ENCODE peak calls at places on chromosomes 1 and 21, in eight cellular contexts. F, W, G, B, N, S, V and K are unnamed samples.

GRCh38 chr1:164902491-164902890 is 343.5 kb downstream of the PBX1 start:
- DNase-seq in F (no peak), W (no peak), G (no peak), B (no peak), N (no peak), S (no peak), V (no peak), K (no peak)

GRCh38 chr1:69835924-69836323 is 268.2 kb downstream of the LRRC7 start:
- DNase-seq in F (no peak), W (no peak), G (no peak), B (no peak), N (no peak), S (no peak), V (no peak), K (no peak)

GRCh38 chr1:224300346-224300745 is 29.6 kb downstream of the NVL start:
- DNase-seq in F (no peak), W (peak), G (no peak), B (no peak), N (peak), S (no peak), V (no peak), K (no peak)

GRCh38 chr1:178282949-178283367 is 189.1 kb downstream of the RASAL2 start:
- DNase-seq in F (no peak), W (peak), G (no peak), B (peak), N (peak), S (no peak), V (no peak), K (no peak)

GRCh38 chr1:234484218-234484617 is 5.2 kb upstream of the TARBP1 start:
- DNase-seq in F (no peak), W (peak), G (no peak), B (no peak), N (no peak), S (no peak), V (no peak), K (no peak)

GRCh38 chr1:5896706-5897105 is 95.5 kb downstream of the NPHP4 start:
- DNase-seq in F (no peak), W (no peak), G (no peak), B (no peak), N (no peak), S (no peak), V (no peak), K (no peak)

GRCh38 chr1:241485145-241485544 is 34.4 kb downstream of the FH start:
- DNase-seq in F (no peak), W (no peak), G (no peak), B (no peak), N (no peak), S (no peak), V (no peak), K (no peak)

GRCh38 chr1:88877382-88877825 is 14.0 kb downstream of the GTF2B start:
- DNase-seq in F (no peak), W (peak), G (peak), B (peak), N (peak), S (no peak), V (no peak), K (peak)

GRCh38 chr1:93662481-93663190 is 19.0 kb downstream of the BCAR3 start:
- DNase-seq in F (no peak), W (peak), G (no peak), B (no peak), N (peak), S (no peak), V (no peak), K (no peak)

GRCh38 chr1:167166703-167167100 is 54.0 kb upstream of the POU2F1 start:
- DNase-seq in F (no peak), W (no peak), G (no peak), B (no peak), N (no peak), S (no peak), V (no peak), K (peak)

GRCh38 chr1:167168424-167168823 is 52.3 kb upstream of the POU2F1 start:
- DNase-seq in F (no peak), W (no peak), G (no peak), B (no peak), N (no peak), S (no peak), V (no peak), K (peak)

GRCh38 chr1:167169642-167170041 is 51.0 kb upstream of the POU2F1 start:
- DNase-seq in F (no peak), W (no peak), G (no peak), B (no peak), N (no peak), S (no peak), V (no peak), K (no peak)

GRCh38 chr1:167165219-167165618 is 55.5 kb upstream of the POU2F1 start:
- DNase-seq in F (no peak), W (no peak), G (no peak), B (no peak), N (no peak), S (no peak), V (no peak), K (no peak)

GRCh38 chr1:167165948-167166702 is 54.6 kb upstream of the POU2F1 start:
- DNase-seq in F (no peak), W (no peak), G (no peak), B (peak), N (no peak), S (no peak), V (no peak), K (peak)
- H3K4me3 ChIP-seq in F (no peak), W (no peak), G (no peak), B (peak), N (no peak), S (no peak), V (no peak), K (no peak)

GRCh38 chr21:42922918-42923317 is 2.5 kb downstream of the ERVH48-1 start:
- DNase-seq in F (no peak), W (no peak), G (no peak), B (no peak), N (no peak), S (no peak), V (no peak), K (no peak)

GRCh38 chr21:42923553-42924432 is 1.6 kb downstream of the ERVH48-1 start:
- DNase-seq in F (peak), W (peak), G (peak), B (peak), N (peak), S (peak), V (peak), K (peak)

GRCh38 chr21:42921912-42922311 is 3.5 kb downstream of the ERVH48-1 start:
- DNase-seq in F (no peak), W (no peak), G (no peak), B (no peak), N (no peak), S (no peak), V (no peak), K (no peak)

GRCh38 chr21:42925114-42925907 is at the start of gene ERVH48-1:
- DNase-seq in F (no peak), W (peak), G (peak), B (peak), N (no peak), S (no peak), V (no peak), K (no peak)

GRCh38 chr21:42924433-42924751 is 1.0 kb downstream of the ERVH48-1 start:
- DNase-seq in F (no peak), W (no peak), G (no peak), B (no peak), N (no peak), S (no peak), V (no peak), K (no peak)
- H3K4me3 ChIP-seq in F (no peak), W (no peak), G (no peak), B (no peak), N (no peak), S (no peak), V (no peak), K (peak)

GRCh38 chr1:222813866-222814535 is 838 bp upstream of the DISP1 start:
- DNase-seq in F (no peak), W (peak), G (peak), B (no peak), N (peak), S (no peak), V (no peak), K (peak)
- H3K4me3 ChIP-seq in F (peak), W (no peak), G (peak), B (peak), N (no peak), S (no peak), V (peak), K (peak)

GRCh38 chr1:39394059-39394458 is 97.4 kb upstream of the BMP8A start:
- DNase-seq in F (no peak), W (no peak), G (no peak), B (no peak), N (no peak), S (no peak), V (no peak), K (no peak)

GRCh38 chr1:39393645-39394044 is 97.8 kb upstream of the BMP8A start:
- DNase-seq in F (no peak), W (no peak), G (no peak), B (no peak), N (no peak), S (no peak), V (no peak), K (no peak)

GRCh38 chr1:39391741-39392679 is 99.4 kb upstream of the BMP8A start:
- DNase-seq in F (no peak), W (peak), G (no peak), B (peak), N (peak), S (peak), V (no peak), K (no peak)

GRCh38 chr1:39394598-39394997 is 96.8 kb upstream of the BMP8A start:
- DNase-seq in F (no peak), W (no peak), G (peak), B (no peak), N (no peak), S (peak), V (no peak), K (no peak)

GRCh38 chr1:39392851-39393573 is 98.4 kb upstream of the BMP8A start:
- DNase-seq in F (no peak), W (no peak), G (no peak), B (no peak), N (no peak), S (no peak), V (no peak), K (no peak)
- H3K4me3 ChIP-seq in F (no peak), W (no peak), G (no peak), B (no peak), N (no peak), S (no peak), V (no peak), K (no peak)

GRCh38 chr1:37947364-37947763 is 511 bp upstream of the INPP5B start:
- DNase-seq in F (no peak), W (no peak), G (no peak), B (no peak), N (no peak), S (no peak), V (no peak), K (peak)
- H3K4me3 ChIP-seq in F (peak), W (no peak), G (peak), B (no peak), N (peak), S (no peak), V (peak), K (peak)

GRCh38 chr1:228410015-228410414 is 3.4 kb upstream of the TRIM11 start:
- DNase-seq in F (no peak), W (peak), G (no peak), B (no peak), N (peak), S (peak), V (no peak), K (no peak)

GRCh38 chr1:228408869-228409805 is 2.5 kb upstream of the TRIM11 start:
- DNase-seq in F (no peak), W (no peak), G (no peak), B (no peak), N (no peak), S (no peak), V (no peak), K (no peak)

GRCh38 chr1:228405979-228406265 is 713 bp downstream of the TRIM11 start:
- DNase-seq in F (no peak), W (peak), G (no peak), B (no peak), N (no peak), S (no peak), V (no peak), K (peak)

GRCh38 chr1:228407118-228408040 is 744 bp upstream of the TRIM11 start:
- DNase-seq in F (no peak), W (no peak), G (no peak), B (no peak), N (no peak), S (no peak), V (no peak), K (no peak)

GRCh38 chr1:228408041-228408868 is 1.6 kb upstream of the TRIM11 start:
- DNase-seq in F (no peak), W (no peak), G (no peak), B (no peak), N (no peak), S (no peak), V (no peak), K (no peak)
- H3K4me3 ChIP-seq in F (no peak), W (no peak), G (peak), B (no peak), N (peak), S (no peak), V (no peak), K (peak)

DNA sequence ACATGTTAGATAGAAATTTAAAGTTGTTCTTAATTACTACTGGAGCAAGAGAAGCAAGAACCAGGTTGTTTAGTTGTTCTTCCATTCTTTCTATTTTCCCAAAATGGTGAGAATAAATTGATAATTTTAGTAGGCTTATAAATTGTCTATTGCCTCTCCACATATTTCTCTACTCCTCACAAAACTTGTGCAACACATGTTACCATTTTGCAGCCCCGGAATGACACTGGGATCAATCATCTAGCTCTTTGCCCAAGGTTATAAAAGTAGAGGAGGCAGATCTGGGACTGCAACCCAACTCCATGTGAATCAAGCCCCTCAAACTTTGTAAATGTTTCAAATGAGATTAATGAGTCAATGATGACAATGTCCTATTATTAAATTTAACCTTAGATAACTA is 34.9 kb downstream of the PRMT6 start:
- DNase-seq in F (no peak), W (no peak), G (no peak), B (no peak), N (no peak), S (no peak), V (no peak), K (no peak)
- H3K4me3 ChIP-seq in F (no peak), W (no peak), G (no peak), B (no peak), N (no peak), S (no peak), V (no peak), K (no peak)

DNA sequence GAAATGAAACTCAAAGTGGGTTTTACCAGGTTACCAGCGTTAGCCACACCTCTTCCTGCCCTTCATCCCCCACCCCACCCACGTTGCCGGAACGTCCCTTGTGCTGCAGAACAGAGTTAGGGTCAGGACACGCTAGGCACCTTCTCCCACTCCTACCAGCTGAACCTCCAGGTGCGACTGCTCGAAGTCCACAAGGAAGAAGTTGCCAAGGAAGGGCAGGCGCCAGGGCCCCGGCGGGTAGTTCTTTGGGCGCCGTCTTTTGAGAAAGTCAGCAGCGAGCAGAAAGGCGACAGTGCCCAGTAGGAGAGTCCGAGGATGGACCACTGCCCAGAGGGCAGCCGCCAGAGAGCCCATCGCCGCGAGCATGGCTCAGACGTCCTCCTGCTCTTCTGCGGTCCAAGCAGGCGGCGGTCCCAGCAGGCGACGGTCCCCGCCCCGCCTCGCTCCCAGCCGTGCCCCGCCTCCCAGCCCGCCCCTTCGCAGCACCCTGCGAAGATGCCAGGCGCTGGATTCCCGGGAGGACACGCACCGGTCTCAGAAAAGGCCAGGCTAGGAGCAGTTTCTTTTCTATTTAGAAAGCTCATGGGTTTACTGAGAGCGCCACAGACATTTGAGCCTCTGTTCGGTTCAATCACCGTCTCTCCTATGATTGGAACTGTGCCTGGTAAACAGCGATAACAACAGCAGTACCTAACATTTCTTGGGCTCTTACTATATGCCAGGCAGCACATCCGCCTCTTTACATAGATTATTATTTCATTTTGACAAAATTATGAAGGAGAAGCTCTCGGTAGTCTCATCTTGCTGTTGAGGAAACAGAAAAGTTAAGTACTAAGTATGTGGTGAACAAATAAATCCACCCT is at the start of gene CYP2J2:
- DNase-seq in F (no peak), W (no peak), G (no peak), B (peak), N (peak), S (peak), V (peak), K (no peak)
- H3K4me3 ChIP-seq in F (peak), W (peak), G (peak), B (peak), N (peak), S (peak), V (peak), K (no peak)